ENCODE peak calls at places on chromosomes 7 and 10, in nine cellular contexts. C is fibroblast of lung, E is WTC11, D is right lobe of liver, R is omental fat pad, X is PC-9, O is stomach, H is cardiac fibroblast, J is mesothelial cell of epicardium. W is an unnamed sample.

GRCh38 chr7:988963-989529 is 6.1 kb downstream of the CYP2W1 start:
- DNase-seq in E (no peak), O (no peak), X (no peak), R (no peak), D (no peak), J (no peak), H (no peak), C (no peak), W (no peak)

GRCh38 chr7:116455009-116455408 is 44.5 kb upstream of the CAV2 start:
- DNase-seq in O (no peak), H (peak; percentile 89), J (no peak), C (peak; percentile 75), D (no peak), E (no peak), X (no peak), R (no peak), W (no peak)

GRCh38 chr7:128121731-128122576 is 90.7 kb upstream of the LRRC4 start:
- DNase-seq in R (no peak), H (peak; percentile 32), D (peak; percentile 57), E (no peak), O (no peak), J (no peak), X (no peak), C (no peak), W (no peak)

GRCh38 chr7:140326116-140326928 is 72.0 kb downstream of the SLC37A3 start:
- DNase-seq in D (peak; percentile 63), E (peak; percentile 52), H (peak; percentile 74), C (peak; percentile 77), R (no peak), J (peak; percentile 61), X (no peak), O (peak; percentile 74), W (no peak)

GRCh38 chr10:128245026-128245425 is 118.8 kb upstream of the MKI67 start:
- DNase-seq in D (no peak), E (no peak), J (no peak), R (no peak), O (no peak), C (no peak), X (no peak), H (no peak), W (no peak)

GRCh38 chr10:61835069-61835908 is 66.2 kb upstream of the ARID5B start:
- DNase-seq in E (no peak), C (peak; percentile 83), R (no peak), D (no peak), H (peak; percentile 92), X (no peak), J (no peak), O (peak; percentile 29), W (no peak)

GRCh38 chr7:26965724-26966123 is 101.3 kb upstream of the SKAP2 start:
- DNase-seq in J (no peak), R (no peak), D (no peak), C (no peak), H (no peak), E (no peak), X (no peak), O (no peak), W (no peak)

GRCh38 chr7:369476-369980 is 79.6 kb downstream of the FOXL3 start:
- DNase-seq in J (no peak), D (peak; percentile 41), H (no peak), R (no peak), C (no peak), O (peak; percentile 58), E (no peak), X (no peak), W (no peak)

GRCh38 chr7:126605056-126605455 is 647.7 kb downstream of the GRM8 start:
- DNase-seq in H (no peak), R (no peak), C (no peak), D (no peak), O (no peak), X (no peak), E (no peak), J (no peak), W (no peak)

GRCh38 chr7:116242759-116243158 is 32.4 kb downstream of the TES start:
- DNase-seq in O (no peak), X (no peak), J (no peak), D (no peak), E (no peak), H (no peak), C (no peak), R (no peak), W (no peak)

GRCh38 chr10:71085689-71086438 is 126.5 kb upstream of the UNC5B start:
- DNase-seq in R (no peak), X (no peak), C (no peak), E (peak; percentile 17), J (peak; percentile 29), O (peak; percentile 9), D (peak; percentile 30), H (no peak), W (peak; percentile 6)

GRCh38 chr7:91149518-91149917 is 114.7 kb upstream of the FZD1 start:
- DNase-seq in E (no peak), C (no peak), H (no peak), O (no peak), X (no peak), R (no peak), D (no peak), J (no peak), W (no peak)

GRCh38 chr7:24346129-24346528 is 62.1 kb downstream of the NPY start:
- DNase-seq in E (no peak), O (no peak), C (no peak), D (no peak), H (no peak), R (no peak), X (no peak), J (no peak), W (no peak)

GRCh38 chr10:4144802-4145201 is 359.8 kb upstream of the KLF6 start:
- DNase-seq in H (peak; percentile 13), R (no peak), D (no peak), J (no peak), C (peak; percentile 53), E (no peak), X (no peak), O (no peak), W (no peak)

GRCh38 chr7:38411404-38411803 is 138.0 kb upstream of the TARP start:
- DNase-seq in C (no peak), E (no peak), J (no peak), O (no peak), R (no peak), D (no peak), H (peak; percentile 21), X (no peak), W (no peak)

GRCh38 chr7:138618506-138618905 is 82.7 kb downstream of the SVOPL start:
- DNase-seq in D (no peak), O (no peak), E (no peak), X (no peak), C (no peak), J (no peak), R (no peak), H (no peak), W (no peak)

DNA sequence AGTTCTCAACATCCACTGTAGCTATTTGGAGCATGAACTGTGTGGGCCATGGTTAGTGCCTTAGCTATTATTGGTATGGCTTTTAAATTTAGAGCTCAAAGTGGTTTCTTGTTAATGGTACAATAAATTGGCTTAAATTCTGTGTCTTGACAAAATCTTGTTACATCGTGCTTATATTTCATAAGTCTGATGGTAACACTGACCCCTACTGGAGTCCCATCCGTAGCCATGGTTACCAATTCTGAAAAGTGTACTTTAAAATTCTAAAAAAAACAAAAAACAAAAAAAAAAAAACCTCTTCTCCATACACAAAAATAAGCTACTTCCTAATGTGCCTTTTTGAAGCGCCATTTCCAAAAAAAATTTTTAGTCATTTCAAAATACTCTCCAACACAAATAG is 6.4 kb upstream of the RPP30 start:
- DNase-seq in E (no peak), D (no peak), H (peak; percentile 65), C (peak; percentile 64), R (no peak), X (no peak), J (no peak), O (no peak), W (no peak)
- TF ChIP-seq CTCF in E (no peak), D (peak; percentile 20), H (peak; percentile 33), C (peak; percentile 48), R (no peak), X (peak; percentile 35), J (peak; percentile 28), O (no peak), W (no peak)

DNA sequence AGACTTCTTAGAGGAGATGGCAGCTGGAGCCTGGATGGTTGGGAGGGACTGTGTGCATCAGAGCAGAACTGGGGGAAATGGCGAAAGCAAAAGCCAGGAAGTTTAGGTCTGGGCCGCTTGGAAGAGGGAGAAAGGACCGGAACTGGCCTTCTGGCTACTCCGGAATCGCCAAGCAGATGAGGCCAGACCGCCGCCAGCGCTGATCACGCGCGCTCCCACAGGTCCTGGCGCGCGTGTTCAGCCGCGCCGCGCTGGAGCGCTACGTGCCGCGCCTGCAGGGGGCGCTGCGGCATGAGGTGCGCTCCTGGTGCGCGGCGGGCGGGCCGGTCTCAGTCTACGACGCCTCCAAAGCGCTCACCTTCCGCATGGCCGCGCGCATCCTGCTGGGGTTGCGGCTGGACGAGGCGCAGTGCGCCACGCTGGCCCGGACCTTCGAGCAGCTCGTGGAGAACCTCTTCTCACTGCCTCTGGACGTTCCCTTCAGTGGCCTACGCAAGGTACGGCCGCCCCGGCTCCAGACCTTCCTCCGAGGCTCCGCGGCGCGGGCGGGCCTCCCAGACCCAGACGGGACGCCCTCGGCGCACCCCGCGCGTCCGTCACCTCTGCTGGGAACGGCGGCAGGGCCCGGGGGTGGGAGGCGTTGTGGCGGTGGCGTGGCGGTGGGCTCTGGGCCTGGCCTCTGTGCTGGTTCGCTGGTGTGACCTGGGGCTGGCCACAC is 2.1 kb downstream of the CYP26C1 start:
- DNase-seq in D (peak; percentile 62), X (no peak), E (peak; percentile 70), R (no peak), O (no peak), H (peak; percentile 53), J (no peak), C (peak; percentile 30), W (no peak)
- TF ChIP-seq CTCF in D (peak; percentile 63), X (no peak), E (peak; percentile 86), R (no peak), O (peak; percentile 36), H (peak; percentile 23), J (peak; percentile 70), C (peak; percentile 19), W (no peak)

DNA sequence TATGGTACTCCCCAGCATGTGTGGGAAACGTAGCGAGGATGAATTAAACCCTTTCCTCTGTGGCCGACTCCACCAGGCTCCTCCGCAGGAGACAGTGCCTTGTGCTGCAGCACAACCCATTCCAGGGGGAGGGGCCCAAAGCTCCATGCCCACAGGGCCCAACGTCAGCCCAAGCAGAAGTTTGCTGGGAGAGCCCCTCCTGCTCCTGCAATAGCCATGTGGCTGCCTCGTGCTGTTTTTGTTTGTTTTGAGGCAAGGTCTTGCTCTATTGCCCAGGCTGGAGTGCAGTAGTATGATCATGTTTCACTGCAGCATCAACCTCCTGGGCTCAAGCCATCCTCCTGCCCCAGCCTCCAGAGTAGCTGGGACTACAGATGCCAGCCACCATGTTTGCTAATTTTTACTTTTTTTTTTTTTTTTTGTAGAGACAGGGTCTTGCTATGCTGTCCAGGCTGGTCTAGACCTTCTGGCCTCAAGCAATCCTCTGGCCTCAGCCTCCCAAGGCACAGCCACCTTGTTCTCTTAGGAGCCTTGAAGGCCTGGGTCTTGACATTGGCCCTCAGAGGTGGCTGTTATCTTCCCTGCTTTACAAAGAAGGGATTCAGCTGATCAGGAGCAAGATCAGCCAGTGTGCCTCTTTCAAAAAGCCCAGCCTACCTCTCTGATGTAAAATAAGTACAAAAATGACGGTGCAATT is 102.8 kb downstream of the DYNC2I1 start:
- DNase-seq in J (no peak), H (no peak), D (no peak), C (no peak), R (no peak), E (no peak), X (no peak), O (no peak), W (no peak)
- TF ChIP-seq CTCF in J (no peak), H (no peak), D (no peak), C (no peak), R (no peak), E (no peak), X (no peak), O (no peak), W (no peak)

GRCh38 chr7:45646996-45647411 is 72.8 kb downstream of the ADCY1 start:
- DNase-seq in E (no peak), C (no peak), O (peak; percentile 17), D (no peak), H (peak; percentile 14), J (no peak), R (no peak), X (no peak), W (no peak)
- TF ChIP-seq CTCF in E (no peak), C (no peak), O (no peak), D (no peak), H (no peak), J (no peak), R (no peak), X (no peak), W (no peak)

W was measured in natural killer cell.